ENCODE peak calls at places on chromosome 3, in four cellular contexts. C, V, J and W are unnamed samples.

GRCh38 chr3:152496286-152496685 is 227.6 kb downstream of the MBNL1 start:
- DNase-seq in J (no peak), C (no peak), V (no peak), W (no peak)

GRCh38 chr3:148077951-148078350 is 619.8 kb upstream of the AGTR1 start:
- DNase-seq in C (no peak), V (no peak), J (no peak), W (no peak)

GRCh38 chr3:177802151-177802900 is 605.0 kb upstream of the TBL1XR1 start:
- DNase-seq in V (no peak), C (no peak), J (peak), W (no peak)

GRCh38 chr3:164479406-164479805 is 598.9 kb downstream of the SI start:
- DNase-seq in J (no peak), V (no peak), C (no peak), W (no peak)

GRCh38 chr3:52181543-52181942 is 16.4 kb upstream of the ALAS1 start:
- DNase-seq in J (no peak), V (no peak), C (no peak), W (no peak)

GRCh38 chr3:50656417-50657195 is 18.1 kb upstream of the DOCK3 start:
- DNase-seq in J (no peak), C (no peak), V (no peak), W (peak)

GRCh38 chr3:43958005-43958770 is 267.4 kb downstream of the ABHD5 start:
- DNase-seq in J (no peak), C (no peak), V (peak), W (no peak)

GRCh38 chr3:46892285-46893145 is 15.0 kb downstream of the PTH1R start:
- DNase-seq in V (no peak), C (peak), J (peak), W (peak)

GRCh38 chr3:124881976-124882697 is 5.0 kb downstream of the ITGB5 start:
- DNase-seq in V (no peak), C (no peak), J (peak), W (no peak)

GRCh38 chr3:149340310-149340933 is 7.0 kb upstream of the TM4SF18 start:
- DNase-seq in J (peak), V (no peak), C (no peak), W (no peak)

GRCh38 chr3:60742606-60743145 is 508.6 kb downstream of the FHIT start:
- DNase-seq in V (no peak), C (no peak), J (peak), W (no peak)

GRCh38 chr3:8458235-8458634 is 43.4 kb upstream of the LMCD1 start:
- DNase-seq in J (no peak), V (no peak), C (no peak), W (no peak)

GRCh38 chr3:146203761-146204160 is 42.8 kb upstream of the PLOD2 start:
- DNase-seq in V (no peak), C (no peak), J (no peak), W (no peak)

GRCh38 chr3:89113887-89114840 is 6.7 kb downstream of the EPHA3 start:
- DNase-seq in C (peak), J (peak), V (no peak), W (peak)

GRCh38 chr3:66808891-66809578 is 189.1 kb upstream of the KBTBD8 start:
- DNase-seq in J (no peak), C (no peak), V (no peak), W (no peak)

GRCh38 chr3:151305081-151305777 is 11.4 kb downstream of the GPR87 start:
- DNase-seq in V (no peak), J (peak), C (peak), W (no peak)

GRCh38 chr3:14363379-14363778 is 39.0 kb upstream of the SLC6A6 start:
- DNase-seq in J (no peak), V (no peak), C (no peak), W (no peak)

GRCh38 chr3:48651763-48652162 is 10.9 kb downstream of the CELSR3 start:
- DNase-seq in V (no peak), C (no peak), J (no peak), W (no peak)

GRCh38 chr3:177286034-177286433 is 88.8 kb upstream of the TBL1XR1 start:
- DNase-seq in C (no peak), V (no peak), J (no peak), W (no peak)

GRCh38 chr3:12952322-12953200 is 111.2 kb upstream of the RPL32 start:
- DNase-seq in V (no peak), J (no peak), C (no peak), W (no peak)

GRCh38 chr3:15952543-15953175 is 154.9 kb upstream of the ANKRD28 start:
- DNase-seq in C (no peak), V (no peak), J (no peak), W (no peak)

GRCh38 chr3:99777708-99778107 is 40.0 kb upstream of the CMSS1 start:
- DNase-seq in J (peak), V (no peak), C (no peak), W (no peak)

GRCh38 chr3:150081084-150081483 is 110.4 kb upstream of the PFN2 start:
- DNase-seq in J (peak), C (no peak), V (no peak), W (no peak)

GRCh38 chr3:123739754-123740153 is 144.4 kb downstream of the MYLK start:
- DNase-seq in J (peak), C (no peak), V (no peak), W (no peak)

GRCh38 chr3:5732081-5732480 is 544.6 kb downstream of the EDEM1 start:
- DNase-seq in V (no peak), J (no peak), C (no peak), W (no peak)

GRCh38 chr3:5733995-5734394 is 546.5 kb downstream of the EDEM1 start:
- DNase-seq in V (no peak), C (no peak), J (no peak), W (no peak)

GRCh38 chr3:5728085-5728484 is 540.6 kb downstream of the EDEM1 start:
- DNase-seq in J (no peak), C (no peak), V (no peak), W (no peak)

GRCh38 chr3:5729852-5730251 is 542.3 kb downstream of the EDEM1 start:
- DNase-seq in J (no peak), V (peak), C (no peak), W (no peak)

GRCh38 chr3:5731100-5731499 is 543.6 kb downstream of the EDEM1 start:
- DNase-seq in J (no peak), C (no peak), V (peak), W (no peak)
- TF ChIP-seq CTCF in J (peak), C (peak), V (peak), W (no peak)

GRCh38 chr3:194769020-194769643 is 83.4 kb downstream of the FAM43A start:
- DNase-seq in C (peak), V (peak), J (peak), W (no peak)
- TF ChIP-seq CTCF in C (no peak), V (no peak), J (no peak), W (no peak)

GRCh38 chr3:132038198-132038825 is 3.5 kb upstream of the CPNE4 start:
- DNase-seq in C (no peak), V (peak), J (peak), W (no peak)
- TF ChIP-seq CTCF in C (peak), V (peak), J (peak), W (peak)

GRCh38 chr3:11580645-11581044 is 63.1 kb downstream of the VGLL4 start:
- DNase-seq in C (no peak), V (no peak), J (no peak), W (no peak)

GRCh38 chr3:11578169-11578568 is 65.5 kb downstream of the VGLL4 start:
- DNase-seq in C (no peak), V (no peak), J (no peak), W (no peak)

GRCh38 chr3:11574981-11575669 is 68.6 kb downstream of the VGLL4 start:
- DNase-seq in C (no peak), J (no peak), V (no peak), W (no peak)

GRCh38 chr3:11575964-11576363 is 67.8 kb downstream of the VGLL4 start:
- DNase-seq in C (no peak), V (no peak), J (no peak), W (no peak)

GRCh38 chr3:11576453-11576852 is 67.3 kb downstream of the VGLL4 start:
- DNase-seq in V (peak), J (no peak), C (no peak), W (no peak)
- TF ChIP-seq CTCF in V (no peak), J (no peak), C (no peak), W (no peak)

DNA sequence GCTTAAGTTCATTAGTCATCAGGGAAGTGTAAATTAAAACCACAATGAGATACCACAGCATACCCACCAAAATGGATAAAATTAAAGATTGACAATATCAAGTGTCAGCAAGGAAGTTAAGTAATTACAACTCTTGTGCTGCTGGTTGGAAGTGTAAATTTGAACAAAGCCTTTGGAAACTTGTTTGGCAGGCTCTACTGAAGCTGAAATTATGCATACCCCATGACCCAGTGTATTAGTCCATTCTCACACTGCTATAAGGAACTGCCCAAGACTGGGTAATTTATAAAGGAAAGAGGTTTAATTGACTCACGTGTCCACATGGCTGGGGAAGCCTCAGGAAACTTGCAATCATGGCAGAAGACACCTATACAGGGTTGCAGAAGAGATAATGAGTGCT is 196.1 kb downstream of the PDCD6IP start:
- DNase-seq in J (no peak), V (no peak), C (no peak), W (no peak)
- TF ChIP-seq CTCF in J (no peak), V (no peak), C (no peak), W (no peak)

DNA sequence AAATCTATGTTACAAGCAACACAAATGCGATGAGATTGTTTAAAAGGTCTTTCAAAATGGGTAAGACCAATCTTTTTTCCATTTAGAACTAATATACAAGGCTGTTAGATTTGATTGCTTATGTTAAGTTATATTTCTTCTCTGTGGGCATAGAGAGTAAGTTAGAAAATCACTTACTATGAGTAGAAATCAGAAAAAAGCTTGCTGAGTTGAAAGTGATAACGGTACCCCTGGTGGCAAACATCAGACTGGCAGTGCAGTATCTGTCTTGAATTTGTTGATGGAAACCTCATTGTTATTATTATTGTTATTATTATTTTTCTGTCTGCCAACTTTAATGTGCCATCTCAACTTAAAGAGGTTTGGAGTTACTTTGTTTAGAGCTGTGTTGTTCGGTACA is 12.4 kb downstream of the CLDN11 start:
- DNase-seq in V (no peak), J (no peak), C (no peak), W (no peak)
- TF ChIP-seq CTCF in V (peak), J (peak), C (no peak), W (peak)